ENCODE peak calls at places on chromosome 9, in ten cellular contexts. S is psoas muscle, K is BJ, F is heart right ventricle, B is fibroblast of mammary gland, A is lower lobe of right lung, P is colonic mucosa, V is coronary artery, Q is neuronal stem cell, M is tibial artery. I is an unnamed sample.

GRCh38 chr9:5895782-5896181 is 5.1 kb downstream of the MLANA start:
- DNase-seq in Q (no peak), S (peak; percentile 57), P (no peak), B (no peak), K (no peak), M (no peak), A (no peak), F (peak; percentile 9), V (no peak), I (no peak)

GRCh38 chr9:105401651-105402050 is 46.2 kb upstream of the FSD1L start:
- DNase-seq in Q (no peak), K (no peak), S (no peak), V (no peak), M (no peak), P (no peak), F (no peak), B (peak; percentile 45), A (no peak), I (no peak)

GRCh38 chr9:80775515-80775914 is 913.8 kb downstream of the TLE1 start:
- DNase-seq in Q (no peak), A (no peak), M (no peak), K (no peak), S (no peak), V (no peak), B (peak; percentile 2), F (no peak), P (no peak), I (no peak)

GRCh38 chr9:4058931-4059330 is 240.9 kb downstream of the GLIS3 start:
- DNase-seq in F (no peak), B (no peak), Q (no peak), S (no peak), V (no peak), M (no peak), K (no peak), P (no peak), A (no peak), I (no peak)

GRCh38 chr9:76365028-76365427 is 29.2 kb downstream of the RFK start:
- DNase-seq in V (no peak), B (peak; percentile 14), F (no peak), A (no peak), S (no peak), Q (peak; percentile 17), K (no peak), P (no peak), M (no peak), I (no peak)

GRCh38 chr9:131677445-131678180 is 62.3 kb downstream of the RAPGEF1 start:
- DNase-seq in B (peak; percentile 77), F (no peak), M (no peak), V (no peak), P (no peak), K (peak; percentile 65), S (no peak), Q (no peak), A (no peak), I (peak; percentile 55)

GRCh38 chr9:129860653-129861446 is 25.6 kb downstream of the USP20 start:
- DNase-seq in F (no peak), Q (no peak), P (no peak), M (no peak), V (no peak), K (no peak), B (no peak), A (no peak), S (peak; percentile 33), I (no peak)

GRCh38 chr9:125772740-125773139 is 25.6 kb downstream of the PBX3 start:
- DNase-seq in Q (no peak), A (no peak), B (no peak), F (no peak), K (no peak), V (no peak), M (no peak), S (no peak), P (no peak), I (no peak)

GRCh38 chr9:71769175-71770165 is 1.2 kb upstream of the CEMIP2 start:
- DNase-seq in B (peak; percentile 50), K (peak; percentile 18), F (peak; percentile 78), A (peak; percentile 91), V (peak; percentile 89), Q (no peak), P (peak; percentile 90), M (peak; percentile 83), S (peak; percentile 94), I (peak; percentile 89)

GRCh38 chr9:88511906-88512305 is 23.1 kb upstream of the NXNL2 start:
- DNase-seq in Q (no peak), V (no peak), S (no peak), A (peak; percentile 4), P (no peak), K (no peak), B (no peak), M (no peak), F (no peak), I (no peak)

GRCh38 chr9:88514247-88514646 is 20.7 kb upstream of the NXNL2 start:
- DNase-seq in P (no peak), B (no peak), Q (no peak), F (no peak), A (peak; percentile 17), M (no peak), S (no peak), K (no peak), V (no peak), I (no peak)
- H3K4me3 ChIP-seq in P (no peak overlapping the region), B (no peak overlapping the region), Q (no peak overlapping the region), F (no peak overlapping the region), A (no peak overlapping the region), M (no peak overlapping the region), S (no peak overlapping the region), K (no peak overlapping the region), V (no peak overlapping the region), I (no peak overlapping the region)

DNA sequence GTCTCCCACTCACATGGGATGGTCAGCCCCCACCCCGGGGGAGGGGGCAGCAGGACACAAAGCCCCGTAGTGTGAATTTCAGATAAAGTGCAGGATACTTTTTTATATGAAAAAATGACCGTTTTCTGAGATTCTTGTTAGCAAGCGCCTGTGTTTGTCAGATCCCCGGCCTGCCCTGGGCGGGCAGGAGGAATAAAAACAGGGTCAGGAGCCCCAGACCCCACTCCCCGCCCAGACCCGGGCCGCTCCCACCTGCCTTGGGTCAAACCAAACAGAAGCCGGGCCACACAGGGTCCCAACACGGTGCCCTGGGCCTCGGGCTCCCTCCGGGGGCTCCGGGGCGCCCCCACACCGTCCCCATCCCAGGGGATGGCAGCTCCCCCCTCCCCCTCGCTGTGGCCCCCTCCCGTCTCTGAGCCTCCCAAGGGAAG is 13.5 kb upstream of the NRARP start:
- DNase-seq in B (no peak), Q (no peak), F (no peak), V (peak; percentile 71), S (peak; percentile 42), P (no peak), K (no peak), A (no peak), M (no peak), I (no peak)
- H3K4me3 ChIP-seq in B (no peak overlapping the region), Q (no peak overlapping the region), F (no peak overlapping the region), V (peak overlapping the region; percentile 68), S (peak overlapping the region; percentile 51), P (peak overlapping the region; percentile 33), K (peak overlapping the region; percentile 11), A (no peak overlapping the region), M (peak overlapping the region; percentile 16), I (peak overlapping the region; percentile 40)

DNA sequence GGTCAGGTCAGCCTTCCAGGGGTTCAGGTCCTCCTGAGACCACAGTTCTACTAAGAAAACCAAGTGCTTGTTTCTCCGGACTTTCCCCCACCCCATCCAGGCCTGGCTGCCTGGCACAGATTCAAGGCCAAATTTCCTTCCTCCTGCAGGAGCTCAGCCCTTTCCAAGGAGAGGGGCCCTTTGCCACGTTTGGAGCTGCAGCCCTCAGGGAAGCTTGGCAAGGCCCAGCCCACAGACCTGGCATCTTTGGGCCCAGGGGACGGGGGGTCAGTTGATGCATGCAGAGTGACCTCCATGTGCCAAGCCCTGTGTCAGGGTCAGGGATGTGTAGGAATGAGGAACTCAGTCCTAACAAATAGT is 68.4 kb upstream of the GGTA1 start:
- DNase-seq in K (no peak), S (no peak), F (peak; percentile 32), A (no peak), Q (no peak), V (no peak), P (no peak), M (no peak), B (no peak), I (no peak)
- H3K4me3 ChIP-seq in K (no peak overlapping the region), S (peak overlapping the region; percentile 68), F (peak overlapping the region; percentile 37), A (peak overlapping the region; percentile 25), Q (no peak overlapping the region), V (peak overlapping the region; percentile 65), P (peak overlapping the region; percentile 7), M (peak overlapping the region; percentile 43), B (no peak overlapping the region), I (peak overlapping the region; percentile 36)

DNA sequence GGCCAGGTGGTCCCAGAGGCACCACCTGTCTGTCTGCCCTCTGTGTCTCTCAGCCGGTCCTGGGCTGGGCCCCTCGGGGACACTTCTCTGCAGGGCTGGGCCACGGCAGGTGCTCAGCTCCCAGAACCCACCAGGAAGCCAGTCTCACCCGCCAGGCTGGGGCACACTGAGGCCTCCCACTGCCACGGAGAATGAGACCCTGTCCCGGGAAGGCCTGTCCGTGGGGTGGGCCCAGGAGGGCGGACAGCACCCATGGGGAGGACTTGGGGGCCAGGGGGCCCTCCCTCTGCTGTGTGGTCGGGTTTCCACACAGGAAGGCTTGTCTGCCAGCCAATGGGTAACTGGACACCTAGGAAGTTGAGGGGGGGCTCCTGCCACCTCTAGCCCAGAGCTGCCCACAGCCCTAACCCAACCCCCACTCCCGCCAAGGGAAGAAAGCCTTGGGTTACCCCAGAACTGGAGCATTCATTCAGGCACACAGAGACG is 4.1 kb upstream of the TUBB4B start:
- DNase-seq in A (no peak), F (no peak), B (no peak), Q (no peak), M (no peak), P (no peak), S (no peak), K (no peak), V (no peak), I (no peak)
- H3K4me3 ChIP-seq in A (no peak overlapping the region), F (no peak overlapping the region), B (no peak overlapping the region), Q (peak overlapping the region; percentile 46), M (no peak overlapping the region), P (no peak overlapping the region), S (peak overlapping the region; percentile 59), K (no peak overlapping the region), V (peak overlapping the region; percentile 51), I (peak overlapping the region; percentile 0)

DNA sequence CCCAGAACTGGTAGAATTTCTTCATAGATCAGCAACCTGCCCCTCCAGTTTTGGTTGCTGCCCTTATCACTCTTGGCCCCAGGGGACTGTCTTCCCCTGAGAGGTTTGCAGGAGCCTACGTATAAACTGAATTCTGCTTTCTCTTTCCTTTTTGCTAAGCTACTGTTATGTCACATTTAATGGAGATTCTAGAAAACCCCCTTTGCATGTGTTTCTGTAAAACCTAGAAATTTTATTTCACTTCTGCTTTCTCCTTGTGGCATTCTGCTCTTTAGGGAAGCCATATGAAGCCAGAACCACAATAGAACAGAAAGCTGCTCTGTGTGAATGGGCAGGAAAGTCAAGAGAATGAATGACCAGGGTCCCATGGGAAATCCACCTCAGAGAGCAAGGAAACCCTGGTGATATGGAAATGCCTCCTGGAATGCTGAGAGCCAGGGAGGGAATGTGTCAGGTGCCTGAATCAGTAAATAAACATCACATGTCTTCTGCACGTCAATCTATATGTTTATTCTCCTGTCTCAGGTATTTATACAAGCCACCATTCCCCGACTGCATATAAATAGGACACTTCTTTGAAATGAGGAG is 3.4 kb downstream of the IFNA2 start:
- DNase-seq in F (no peak), M (no peak), B (no peak), Q (no peak), A (no peak), V (no peak), S (no peak), P (no peak), K (no peak), I (no peak)
- H3K4me3 ChIP-seq in F (no peak overlapping the region), M (no peak overlapping the region), B (no peak overlapping the region), Q (no peak overlapping the region), A (peak overlapping the region; percentile 1), V (no peak overlapping the region), S (no peak overlapping the region), P (no peak overlapping the region), K (no peak overlapping the region), I (no peak overlapping the region)

I was measured in right atrium auricular region.